ENCODE peak calls at places on chromosomes 6 and 20, in eight cellular contexts. P, Y, C, W, S, N, U and Z are unnamed samples.

GRCh38 chr6:149277621-149278020 is 39.9 kb upstream of the TAB2 start:
- ATAC-seq in P (no peak), Y (no peak), C (peak; percentile 55), W (no peak), S (no peak), N (no peak), U (no peak), Z (no peak)

GRCh38 chr6:166499350-166500163 is 86.9 kb downstream of the RAMACL start:
- ATAC-seq in P (no peak), Y (no peak), C (peak; percentile 66), W (no peak), S (no peak), N (no peak), U (no peak), Z (no peak)

GRCh38 chr6:26502169-26502568 is 2.1 kb downstream of the BTN1A1 start:
- ATAC-seq in P (no peak), Y (no peak), C (no peak), W (no peak), S (peak; percentile 25), N (no peak), U (no peak), Z (no peak)

GRCh38 chr6:168506460-168506859 is 65.5 kb downstream of the SMOC2 start:
- ATAC-seq in P (no peak), Y (no peak), C (no peak), W (peak; percentile 86), S (no peak), N (no peak), U (no peak), Z (no peak)

GRCh38 chr20:2387180-2387577 is 6.5 kb downstream of the TGM6 start:
- ATAC-seq in P (peak; percentile 64), Y (peak; percentile 88), C (peak; percentile 94), W (no peak), S (peak; percentile 81), N (no peak), U (no peak), Z (no peak)

GRCh38 chr6:166157930-166158617 is 9.6 kb downstream of the TBXT start:
- ATAC-seq in P (no peak), Y (no peak), C (no peak), W (no peak), S (no peak), N (no peak), U (no peak), Z (no peak)

GRCh38 chr20:48006036-48006833 is 221.0 kb upstream of the SULF2 start:
- ATAC-seq in P (peak; percentile 28), Y (peak; percentile 94), C (no peak), W (no peak), S (no peak), N (no peak), U (no peak), Z (no peak)

GRCh38 chr6:23154159-23154558 is 584.8 kb downstream of the HDGFL1 start:
- ATAC-seq in P (no peak), Y (no peak), C (no peak), W (no peak), S (no peak), N (no peak), U (no peak), Z (no peak)

GRCh38 chr20:51731771-51732453 is 36.3 kb downstream of the ATP9A start:
- ATAC-seq in P (no peak), Y (no peak), C (no peak), W (peak; percentile 14), S (no peak), N (no peak), U (peak; percentile 33), Z (peak; percentile 22)

GRCh38 chr6:44932651-44933091 is 395.5 kb upstream of the RUNX2 start:
- ATAC-seq in P (no peak), Y (peak; percentile 85), C (peak; percentile 74), W (no peak), S (no peak), N (no peak), U (no peak), Z (no peak)

GRCh38 chr6:127303917-127304316 is 37.3 kb downstream of the RNF146 start:
- ATAC-seq in P (peak; percentile 4), Y (no peak), C (no peak), W (no peak), S (peak; percentile 59), N (no peak), U (no peak), Z (no peak)

GRCh38 chr20:39829255-39829654 is 859.8 kb downstream of the MAFB start:
- ATAC-seq in P (no peak), Y (no peak), C (no peak), W (no peak), S (no peak), N (no peak), U (no peak), Z (no peak)

GRCh38 chr6:133814797-133815196 is 74.1 kb upstream of the TCF21 start:
- ATAC-seq in P (no peak), Y (no peak), C (peak; percentile 27), W (no peak), S (no peak), N (no peak), U (peak; percentile 56), Z (peak; percentile 77)

GRCh38 chr6:135047324-135047723 is 7.3 kb downstream of the HBS1L start:
- ATAC-seq in P (no peak), Y (peak; percentile 59), C (peak; percentile 61), W (no peak), S (no peak), N (no peak), U (no peak), Z (no peak)

GRCh38 chr6:151067684-151068596 is 171.8 kb upstream of the AKAP12 start:
- ATAC-seq in P (peak; percentile 67), Y (no peak), C (no peak), W (peak; percentile 56), S (peak; percentile 93), N (peak; percentile 64), U (peak; percentile 89), Z (peak; percentile 80)

GRCh38 chr6:491233-491632 is 99.7 kb downstream of the IRF4 start:
- ATAC-seq in P (no peak), Y (peak; percentile 95), C (peak; percentile 43), W (no peak), S (no peak), N (no peak), U (no peak), Z (no peak)

GRCh38 chr20:46563170-46563847 is 12.9 kb upstream of the OCSTAMP start:
- ATAC-seq in P (no peak), Y (no peak), C (no peak), W (no peak), S (no peak), N (no peak), U (no peak), Z (no peak)
- TF ChIP-seq CTCF in P (no peak), Y (no peak), C (no peak), W (no peak), S (no peak), N (no peak), U (no peak), Z (no peak)

DNA sequence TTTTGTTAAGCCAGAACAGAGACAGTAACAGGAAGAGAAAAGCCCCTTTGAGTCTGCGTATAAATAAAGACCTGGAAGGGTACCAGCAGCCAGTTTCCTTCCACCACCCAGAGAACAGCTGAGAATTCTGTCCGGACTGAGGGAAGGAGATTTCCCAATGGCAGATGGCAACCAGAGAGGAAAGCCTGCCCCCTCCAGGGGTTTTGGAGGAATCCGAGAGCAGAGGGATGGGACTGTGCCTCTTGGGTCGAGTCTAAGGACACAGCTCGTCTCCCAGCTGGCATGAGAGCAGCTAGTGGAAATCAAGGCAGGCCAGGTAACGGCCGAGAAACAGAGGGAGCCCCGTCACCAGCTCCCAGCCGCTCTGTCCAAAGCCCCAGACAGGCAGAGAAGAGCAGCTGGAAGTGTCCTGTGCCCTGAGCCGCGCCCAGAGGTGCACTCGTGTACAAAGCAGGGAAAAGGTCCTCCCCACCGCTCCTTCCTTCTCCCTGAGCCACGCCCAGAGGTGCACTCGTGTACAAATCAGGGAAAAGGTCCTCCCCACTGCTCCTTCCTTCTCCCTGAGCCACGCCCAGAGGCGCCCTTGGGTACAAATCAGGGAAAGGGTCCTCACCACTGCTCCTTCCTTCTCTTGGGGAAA is 134.0 kb upstream of the SNX9 start:
- ATAC-seq in P (peak; percentile 41), Y (no peak), C (no peak), W (no peak), S (peak; percentile 81), N (no peak), U (peak; percentile 96), Z (no peak)
- TF ChIP-seq CTCF in P (no peak), Y (no peak), C (no peak), W (no peak), S (no peak), N (no peak), U (no peak), Z (no peak)

GRCh38 chr6:34027939-34028441 is 117.9 kb downstream of the GRM4 start:
- ATAC-seq in P (no peak), Y (no peak), C (no peak), W (no peak), S (no peak), N (no peak), U (no peak), Z (no peak)
- TF ChIP-seq CTCF in P (no peak), Y (no peak), C (peak; percentile 44), W (no peak), S (no peak), N (no peak), U (no peak), Z (no peak)

GRCh38 chr20:62362590-62362940 is 4.5 kb downstream of the LAMA5 start:
- ATAC-seq in P (no peak), Y (no peak), C (no peak), W (no peak), S (no peak), N (no peak), U (no peak), Z (no peak)

GRCh38 chr20:62360854-62361798 is 6.0 kb downstream of the LAMA5 start:
- ATAC-seq in P (peak; percentile 55), Y (no peak), C (no peak), W (no peak), S (peak; percentile 37), N (no peak), U (no peak), Z (no peak)

GRCh38 chr20:62362991-62363919 is 3.9 kb downstream of the LAMA5 start:
- ATAC-seq in P (no peak), Y (no peak), C (no peak), W (no peak), S (no peak), N (no peak), U (no peak), Z (no peak)

GRCh38 chr20:62363920-62364851 is 2.9 kb downstream of the LAMA5 start:
- ATAC-seq in P (no peak), Y (no peak), C (no peak), W (no peak), S (no peak), N (no peak), U (no peak), Z (no peak)

DNA sequence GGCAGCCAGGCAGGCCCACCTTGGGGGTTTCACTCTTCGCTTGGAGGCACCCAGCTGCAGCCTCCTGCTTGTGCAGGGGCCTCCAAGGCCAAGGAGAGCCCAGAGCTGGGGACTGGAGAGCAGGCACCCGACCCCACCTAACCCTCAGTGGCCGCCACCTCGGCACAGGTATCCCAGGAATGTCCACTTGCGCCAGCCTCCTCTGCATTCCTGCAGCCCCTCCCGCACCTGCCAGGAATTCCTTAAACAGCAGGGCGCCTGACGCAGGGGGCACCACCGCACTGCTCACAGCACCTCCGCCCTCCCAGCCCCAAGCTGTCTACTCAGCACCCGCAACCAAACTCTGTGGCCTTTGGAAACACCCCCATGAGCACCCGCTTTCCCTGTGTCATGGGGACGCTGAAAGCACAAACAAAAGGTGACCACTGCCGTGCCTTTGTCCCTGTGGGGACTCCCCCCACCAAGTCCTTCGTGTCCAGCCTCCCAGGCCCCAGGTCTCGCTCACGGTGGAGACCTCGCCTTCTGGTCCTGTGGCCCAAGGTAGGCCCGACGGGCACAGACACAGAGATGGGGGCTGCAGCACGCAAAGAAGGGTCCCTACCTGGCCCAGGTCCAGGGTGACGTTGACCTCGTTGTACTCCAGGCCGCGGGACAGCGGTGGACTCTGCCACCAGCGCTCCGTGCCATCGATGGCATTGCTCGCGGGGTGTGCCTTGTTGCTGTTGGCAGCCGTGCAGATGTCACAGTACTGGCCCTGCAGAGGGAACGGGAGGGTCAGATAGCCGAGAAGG is 5.1 kb downstream of the LAMA5 start:
- ATAC-seq in P (peak; percentile 57), Y (no peak), C (no peak), W (peak; percentile 51), S (peak; percentile 13), N (peak; percentile 67), U (no peak), Z (no peak)
- TF ChIP-seq CTCF in P (no peak), Y (no peak), C (no peak), W (no peak), S (no peak), N (no peak), U (no peak), Z (no peak)